ENCODE peak calls at places on chromosomes 12 and 14, in five cellular contexts. P is fibroblast of lung, E is thyroid gland, C is AG04450, O is PC-3. G is an unnamed sample.

GRCh38 chr12:131869871-131870418 is 24.5 kb upstream of the ULK1 start:
- DNase-seq in P (peak), E (no peak), C (no peak), O (peak), G (no peak)

GRCh38 chr14:101128478-101129450 is 225.2 kb upstream of the RTL1 start:
- DNase-seq in P (no peak), E (no peak), C (no peak), O (no peak), G (no peak)

GRCh38 chr12:44000309-44000952 is 164.6 kb downstream of the TMEM117 start:
- DNase-seq in P (peak), E (peak), C (peak), O (peak), G (no peak)

GRCh38 chr12:15931590-15932053 is 20.5 kb downstream of the DERA start:
- DNase-seq in P (no peak), E (no peak), C (no peak), O (peak), G (no peak)

GRCh38 chr12:88577537-88577936 is 2.7 kb downstream of the KITLG start:
- DNase-seq in P (peak), E (no peak), C (no peak), O (peak), G (no peak)

GRCh38 chr12:124125472-124125871 is 152.5 kb downstream of the ZNF664 start:
- DNase-seq in P (peak), E (no peak), C (no peak), O (no peak), G (peak)

GRCh38 chr14:43706901-43707300 is 800.2 kb downstream of the FSCB start:
- DNase-seq in P (peak), E (no peak), C (peak), O (no peak), G (no peak)

GRCh38 chr12:90085491-90086274 is 377.0 kb upstream of the ATP2B1 start:
- DNase-seq in P (peak), E (no peak), C (peak), O (peak), G (no peak)

GRCh38 chr14:30214014-30214413 is 286.4 kb upstream of the PRKD1 start:
- DNase-seq in P (peak), E (no peak), C (no peak), O (peak), G (no peak)

GRCh38 chr12:73384592-73384991 is 1112.4 kb downstream of the TRHDE start:
- DNase-seq in P (no peak), E (no peak), C (no peak), O (no peak), G (no peak)

GRCh38 chr14:53596845-53597525 is 359.6 kb downstream of the BMP4 start:
- DNase-seq in P (no peak), E (no peak), C (no peak), O (peak), G (no peak)

GRCh38 chr12:105462841-105463240 is 132.3 kb downstream of the C12orf75 start:
- DNase-seq in P (peak), E (no peak), C (no peak), O (peak), G (peak)

GRCh38 chr14:23548351-23549318 is 2.9 kb downstream of the ZFHX2 start:
- DNase-seq in P (peak), E (no peak), C (no peak), O (no peak), G (no peak)

GRCh38 chr12:123085730-123086487 is 65.0 kb downstream of the PITPNM2 start:
- DNase-seq in P (peak), E (peak), C (no peak), O (peak), G (peak)

GRCh38 chr12:29242921-29243431 is 93.9 kb downstream of the FAR2 start:
- DNase-seq in P (peak), E (no peak), C (no peak), O (no peak), G (no peak)

GRCh38 chr14:59772252-59772651 is 98.3 kb downstream of the RTN1 start:
- DNase-seq in P (no peak), E (no peak), C (no peak), O (no peak), G (no peak)

GRCh38 chr12:51012570-51013236 is 13.5 kb downstream of the SLC11A2 start:
- DNase-seq in P (peak), E (no peak), C (no peak), O (no peak), G (no peak)

GRCh38 chr14:77599894-77600293 is 16.5 kb downstream of the SPTLC2 start:
- DNase-seq in P (peak), E (no peak), C (no peak), O (no peak), G (no peak)

GRCh38 chr14:70086685-70087379 is 101.9 kb downstream of the SLC8A3 start:
- DNase-seq in P (peak), E (peak), C (no peak), O (peak), G (no peak)

GRCh38 chr12:88450130-88450529 is 130.1 kb downstream of the KITLG start:
- DNase-seq in P (peak), E (no peak), C (no peak), O (no peak), G (no peak)

DNA sequence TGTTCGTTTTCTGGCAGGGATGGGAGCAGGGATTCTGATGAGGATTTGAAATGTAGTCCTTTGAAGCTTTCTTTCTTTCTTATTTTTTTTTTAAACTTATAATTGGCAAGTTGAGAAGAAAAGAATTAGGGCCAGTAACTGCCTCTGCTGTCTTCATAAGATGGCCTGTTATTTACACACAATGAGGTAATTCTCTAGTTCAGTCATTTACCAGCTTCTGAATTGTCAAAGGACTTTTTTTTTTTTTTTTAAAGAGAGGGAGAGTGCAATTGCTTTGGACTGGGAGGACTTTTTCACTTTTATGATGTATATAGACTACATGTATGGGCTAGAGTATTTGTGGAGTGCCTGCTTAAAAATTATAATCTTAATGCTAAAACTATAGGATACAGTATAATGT is 29.1 kb downstream of the PALS1 start:
- DNase-seq in P (peak), E (no peak), C (no peak), O (no peak), G (no peak)
- H3K27ac ChIP-seq in P (peak), E (peak), C (peak), O (no peak), G (no peak)

GRCh38 chr12:119691202-119691846 is 23.4 kb downstream of the PRKAB1 start:
- DNase-seq in P (no peak), E (no peak), C (no peak), O (no peak), G (no peak)
- H3K27ac ChIP-seq in P (no peak), E (no peak), C (no peak), O (no peak), G (no peak)

GRCh38 chr12:47808574-47809380 is 10.9 kb downstream of the HDAC7 start:
- DNase-seq in P (no peak), E (no peak), C (no peak), O (peak), G (no peak)
- H3K27ac ChIP-seq in P (peak), E (peak), C (peak), O (no peak), G (peak)

DNA sequence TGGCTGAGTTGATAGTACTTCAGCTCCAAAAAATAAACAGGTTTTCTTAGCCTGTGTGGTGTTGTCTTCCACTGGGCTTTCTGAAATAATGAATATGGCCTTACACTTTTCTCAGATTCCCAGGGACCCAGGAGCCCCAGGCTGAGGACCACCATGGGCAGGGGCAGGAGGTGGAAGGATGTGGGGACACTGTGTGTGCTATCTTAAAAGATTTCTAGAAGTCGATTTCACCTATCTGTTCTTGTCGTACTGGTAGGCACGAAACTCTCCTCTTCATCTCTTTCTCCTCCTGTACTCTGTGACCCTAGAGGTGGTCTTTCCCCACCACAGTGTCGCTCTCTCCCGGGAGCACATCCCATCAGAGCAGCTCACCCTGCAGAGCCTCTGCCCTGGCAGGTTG is 107.7 kb upstream of the FKBP4 start:
- DNase-seq in P (no peak), E (no peak), C (no peak), O (no peak), G (no peak)
- H3K27ac ChIP-seq in P (no peak), E (no peak), C (no peak), O (no peak), G (no peak)

G was measured in epithelial cell of prostate.